ENCODE peak calls at places on chromosomes 1 and 21, in eight cellular contexts. B, R, K, G, J, Q, M and Y are unnamed samples.
A peak's percentile ranks its signal among the peaks of the same experiment; 100 is the strongest.

GRCh38 chr1:167332503-167332902 is 111.8 kb downstream of the POU2F1 start:
- DNase-seq in B (peak; percentile 39), R (no peak), K (peak; percentile 51), G (no peak), J (no peak), Q (no peak), M (no peak), Y (no peak)

GRCh38 chr1:194342484-194343262 is 1156.3 kb upstream of the B3GALT2 start:
- DNase-seq in B (no peak), R (no peak), K (no peak), G (no peak), J (peak; percentile 45), Q (no peak), M (no peak), Y (peak; percentile 29)

GRCh38 chr1:173297798-173298391 is 90.8 kb upstream of the TNFSF4 start:
- DNase-seq in B (no peak), R (no peak), K (no peak), G (no peak), J (no peak), Q (no peak), M (no peak), Y (no peak)

GRCh38 chr1:160855181-160855981 is 7.3 kb downstream of the CD244 start:
- DNase-seq in B (no peak), R (no peak), K (no peak), G (no peak), J (no peak), Q (no peak), M (no peak), Y (no peak)

GRCh38 chr1:25068316-25068715 is 138.2 kb upstream of the RUNX3 start:
- DNase-seq in B (no peak), R (no peak), K (no peak), G (peak; percentile 39), J (peak; percentile 27), Q (no peak), M (no peak), Y (no peak)

GRCh38 chr1:20255666-20256065 is 35.0 kb upstream of the VWA5B1 start:
- DNase-seq in B (peak; percentile 82), R (no peak), K (peak; percentile 78), G (no peak), J (no peak), Q (no peak), M (no peak), Y (no peak)

GRCh38 chr1:116733466-116734108 is 20.6 kb upstream of the CD2 start:
- DNase-seq in B (no peak), R (no peak), K (no peak), G (no peak), J (no peak), Q (no peak), M (no peak), Y (no peak)

GRCh38 chr1:5991784-5992033 is 516 bp downstream of the NPHP4 start:
- DNase-seq in B (no peak), R (no peak), K (no peak), G (no peak), J (no peak), Q (peak; percentile 83), M (no peak), Y (no peak)

GRCh38 chr1:116373451-116374339 is 651 bp downstream of the ATP1A1 start:
- DNase-seq in B (peak; percentile 38), R (peak; percentile 71), K (peak; percentile 42), G (peak; percentile 89), J (peak; percentile 89), Q (peak; percentile 92), M (no peak), Y (no peak)

GRCh38 chr1:22457836-22458235 is 6.2 kb downstream of the ZBTB40 start:
- DNase-seq in B (no peak), R (no peak), K (no peak), G (no peak), J (no peak), Q (peak; percentile 8), M (no peak), Y (no peak)

GRCh38 chr1:3917761-3918160 is 17.7 kb upstream of the C1orf174 start:
- DNase-seq in B (no peak), R (no peak), K (no peak), G (peak; percentile 57), J (peak; percentile 48), Q (no peak), M (no peak), Y (no peak)

GRCh38 chr1:59018860-59019259 is 235.0 kb upstream of the JUN start:
- DNase-seq in B (no peak), R (no peak), K (no peak), G (no peak), J (no peak), Q (peak; percentile 55), M (no peak), Y (no peak)

GRCh38 chr1:22132517-22133235 is 10.2 kb downstream of the WNT4 start:
- DNase-seq in B (peak; percentile 60), R (no peak), K (peak; percentile 82), G (no peak), J (no peak), Q (peak; percentile 41), M (no peak), Y (no peak)

GRCh38 chr1:67833595-67833926 is 294 bp upstream of the GNG12 start:
- DNase-seq in B (peak; percentile 55), R (peak; percentile 36), K (peak; percentile 44), G (no peak), J (no peak), Q (peak; percentile 83), M (no peak), Y (no peak)

GRCh38 chr1:67838180-67838912 is 5.1 kb upstream of the GNG12 start:
- DNase-seq in B (no peak), R (no peak), K (no peak), G (no peak), J (no peak), Q (no peak), M (no peak), Y (no peak)

GRCh38 chr1:67835663-67836452 is 2.6 kb upstream of the GNG12 start:
- DNase-seq in B (no peak), R (no peak), K (no peak), G (no peak), J (no peak), Q (no peak), M (no peak), Y (no peak)

GRCh38 chr1:67834246-67834877 is 1.1 kb upstream of the GNG12 start:
- DNase-seq in B (no peak), R (no peak), K (no peak), G (no peak), J (no peak), Q (no peak), M (no peak), Y (no peak)

DNA sequence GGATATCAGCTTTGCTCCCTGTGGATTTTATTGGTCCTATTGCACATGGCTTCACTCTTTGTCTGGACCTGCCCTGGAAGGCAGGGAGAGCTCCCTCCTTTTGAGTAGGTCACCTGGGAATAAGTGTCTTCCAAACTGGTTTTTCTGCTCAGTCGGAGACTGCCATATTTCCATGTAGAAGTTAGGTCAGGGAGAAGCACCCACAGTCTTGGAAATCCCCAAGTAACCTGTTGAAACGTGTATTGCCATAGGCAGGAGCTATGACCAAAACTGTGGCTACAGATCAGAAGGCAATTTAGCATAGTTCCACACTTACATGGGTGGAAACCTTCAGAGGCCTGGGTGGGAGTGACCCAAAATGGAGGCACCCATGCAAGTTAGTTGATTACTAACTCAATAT is 3.5 kb upstream of the GNG12 start:
- DNase-seq in B (no peak), R (no peak), K (no peak), G (no peak), J (no peak), Q (no peak), M (peak; percentile 78), Y (no peak)
- H3K4me1 ChIP-seq in B (peaks cover 8% of the 10 kb centered on the region), R (peaks cover 38% of the 10 kb centered on the region), K (peaks cover 30% of the 10 kb centered on the region), G (peaks cover 21% of the 10 kb centered on the region), J (peaks cover 8% of the 10 kb centered on the region), Q (peaks cover 3% of the 10 kb centered on the region), M (peaks cover 77% of the 10 kb centered on the region), Y (peaks cover 3% of the 10 kb centered on the region)

GRCh38 chr21:41578083-41578482 is 70.1 kb upstream of the TMPRSS2 start:
- DNase-seq in B (no peak), R (no peak), K (no peak), G (no peak), J (no peak), Q (no peak), M (no peak), Y (no peak)
- H3K9me3 ChIP-seq in B (no peaks in the 10 kb centered on the region), R (peaks cover 22% of the 10 kb centered on the region), K (no peaks in the 10 kb centered on the region), G (no peaks in the 10 kb centered on the region), J (peaks cover 18% of the 10 kb centered on the region), Q (no peaks in the 10 kb centered on the region), M (no peaks in the 10 kb centered on the region), Y (no peaks in the 10 kb centered on the region)

GRCh38 chr1:207826557-207827487 is 75.0 kb downstream of the CD46 start:
- DNase-seq in B (peak; percentile 40), R (peak; percentile 51), K (peak; percentile 64), G (peak; percentile 71), J (peak; percentile 83), Q (peak; percentile 70), M (no peak), Y (no peak)

GRCh38 chr1:207825719-207826556 is 74.1 kb downstream of the CD46 start:
- DNase-seq in B (peak; percentile 85), R (peak; percentile 88), K (peak; percentile 51), G (peak; percentile 88), J (peak; percentile 86), Q (peak; percentile 89), M (no peak), Y (no peak)

GRCh38 chr1:207828046-207828445 is 76.2 kb downstream of the CD46 start:
- DNase-seq in B (no peak), R (peak; percentile 14), K (no peak), G (no peak), J (no peak), Q (no peak), M (no peak), Y (no peak)

GRCh38 chr1:207828485-207829158 is 76.8 kb downstream of the CD46 start:
- DNase-seq in B (peak; percentile 87), R (peak; percentile 86), K (peak; percentile 93), G (peak; percentile 85), J (no peak), Q (peak; percentile 90), M (peak; percentile 58), Y (peak; percentile 79)

GRCh38 chr1:207827488-207827830 is 75.6 kb downstream of the CD46 start:
- DNase-seq in B (no peak), R (peak; percentile 19), K (no peak), G (peak; percentile 37), J (no peak), Q (no peak), M (no peak), Y (no peak)
- H3K4me1 ChIP-seq in B (peaks cover 30% of the 10 kb centered on the region), R (peaks cover 62% of the 10 kb centered on the region), K (peaks cover 43% of the 10 kb centered on the region), G (peaks cover 73% of the 10 kb centered on the region), J (peaks cover 56% of the 10 kb centered on the region), Q (peaks cover 44% of the 10 kb centered on the region), M (peaks cover 56% of the 10 kb centered on the region), Y (no peaks in the 10 kb centered on the region)

DNA sequence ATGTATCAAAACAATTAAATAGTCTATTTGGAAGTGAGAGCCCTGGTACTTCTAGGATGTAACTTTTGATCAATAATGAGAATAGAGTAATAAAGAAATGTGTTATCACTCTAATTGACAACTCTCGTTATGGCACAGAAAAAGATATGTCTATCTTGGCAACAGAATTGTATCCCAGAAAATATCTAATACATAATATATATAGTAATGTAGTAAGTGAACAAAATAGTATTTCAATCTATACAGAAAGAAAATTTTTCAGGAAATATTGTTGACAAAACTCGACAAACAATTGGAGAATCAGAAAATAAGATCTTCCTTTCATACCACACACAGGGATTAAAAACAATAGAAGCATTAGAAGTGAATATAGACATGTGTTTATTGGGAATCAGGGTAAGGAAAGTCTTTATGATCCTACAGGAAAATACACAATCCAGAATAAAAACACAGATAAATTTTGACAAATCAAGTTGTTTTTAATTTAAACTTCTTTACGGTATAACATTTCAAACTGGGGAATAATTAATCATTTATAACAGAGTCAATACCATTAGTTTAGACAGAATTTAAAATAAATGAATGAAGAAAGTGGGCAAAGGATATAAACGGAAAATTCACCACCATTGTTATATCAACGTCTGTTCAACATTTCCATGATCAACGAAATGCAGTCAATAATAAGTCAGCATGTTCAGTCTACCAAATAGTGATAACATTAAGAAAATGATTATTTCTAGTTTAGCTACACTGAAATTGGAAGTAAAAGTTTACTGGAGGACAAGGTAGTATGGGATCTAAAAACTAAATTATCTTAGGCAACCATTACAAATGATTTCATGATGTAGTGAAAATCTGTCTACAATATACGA is 1526.5 kb upstream of the TPTE start:
- DNase-seq in B (no peak), R (no peak), K (peak; percentile 2), G (no peak), J (no peak), Q (no peak), M (no peak), Y (no peak)
- H3K9me3 ChIP-seq in B (peaks cover 11% of the 10 kb centered on the region), R (no peaks in the 10 kb centered on the region), K (no peaks in the 10 kb centered on the region), G (no peaks in the 10 kb centered on the region), J (no peaks in the 10 kb centered on the region), Q (peaks cover 9% of the 10 kb centered on the region), M (peaks cover 45% of the 10 kb centered on the region), Y (peaks cover 21% of the 10 kb centered on the region)